ENCODE peak calls at places on chromosome 15, in eight cellular contexts. H is neuronal stem cell, A is lung, Z is tibial nerve, U is right lobe of liver, F is small intestine, O is left ventricle myocardium inferior, V is lower lobe of right lung. Y is an unnamed sample.

GRCh38 chr15:60970246-60971170 is 258.6 kb downstream of the RORA start:
- DNase-seq in U (no peak), O (no peak), V (no peak), A (no peak), H (no peak), Z (no peak), F (no peak), Y (no peak)

GRCh38 chr15:36960947-36961227 is 139.5 kb downstream of the MEIS2 start:
- DNase-seq in H (no peak), A (no peak), O (no peak), Z (no peak), U (no peak), F (no peak), V (no peak), Y (no peak)

GRCh38 chr15:100566850-100567249 is 35.1 kb downstream of the LINS1 start:
- DNase-seq in F (no peak), U (no peak), Z (no peak), A (no peak), O (no peak), V (no peak), H (no peak), Y (no peak)

GRCh38 chr15:75037685-75038084 is 14.3 kb downstream of the PPCDC start:
- DNase-seq in O (no peak), Z (no peak), A (no peak), H (no peak), V (no peak), U (no peak), F (no peak), Y (peak; percentile 14)

GRCh38 chr15:70132148-70132547 is 34.4 kb upstream of the TLE3 start:
- DNase-seq in V (no peak), Z (no peak), U (no peak), A (no peak), H (no peak), F (no peak), O (no peak), Y (no peak)

GRCh38 chr15:70259030-70259424 is 161.3 kb upstream of the TLE3 start:
- DNase-seq in V (peak; percentile 83), A (peak; percentile 65), H (no peak), F (peak; percentile 74), U (peak; percentile 57), O (peak; percentile 60), Z (peak; percentile 42), Y (peak; percentile 78)

GRCh38 chr15:54840999-54841398 is 355.7 kb downstream of the RSL24D1 start:
- DNase-seq in F (no peak), V (no peak), U (no peak), O (no peak), A (no peak), H (no peak), Z (no peak), Y (no peak)

GRCh38 chr15:38768970-38769369 is 204.4 kb upstream of the RASGRP1 start:
- DNase-seq in H (peak; percentile 5), A (no peak), Z (peak; percentile 32), U (no peak), V (no peak), F (no peak), O (no peak), Y (no peak)

GRCh38 chr15:56832125-56832524 is 86.3 kb upstream of the TCF12 start:
- DNase-seq in V (no peak), Z (no peak), U (peak; percentile 92), F (peak; percentile 11), H (no peak), A (no peak), O (peak; percentile 49), Y (peak; percentile 47)

GRCh38 chr15:38610748-38611147 is 46.1 kb upstream of the RASGRP1 start:
- DNase-seq in U (no peak), A (no peak), F (no peak), V (no peak), H (no peak), O (no peak), Z (no peak), Y (no peak)

GRCh38 chr15:65881766-65882434 is 12.6 kb downstream of the RAB11A start:
- DNase-seq in V (no peak), H (no peak), F (no peak), U (no peak), Z (no peak), A (no peak), O (no peak), Y (no peak)

GRCh38 chr15:90955911-90956310 is 1.2 kb downstream of the RCCD1 start:
- DNase-seq in V (no peak), H (no peak), O (no peak), U (no peak), Z (no peak), A (no peak), F (peak; percentile 47), Y (peak; percentile 57)

GRCh38 chr15:28017423-28017924 is 81.6 kb downstream of the OCA2 start:
- DNase-seq in H (peak; percentile 8), A (no peak), F (peak; percentile 59), U (peak; percentile 82), Z (no peak), V (no peak), O (no peak), Y (no peak)

GRCh38 chr15:36329592-36329991 is 249.8 kb upstream of the CDIN1 start:
- DNase-seq in O (no peak), U (no peak), V (no peak), F (no peak), A (no peak), Z (no peak), H (no peak), Y (no peak)

GRCh38 chr15:57680021-57680420 is 26.5 kb upstream of the POLR2M start:
- DNase-seq in A (no peak), V (no peak), H (no peak), F (peak; percentile 32), O (no peak), U (no peak), Z (no peak), Y (no peak)

GRCh38 chr15:100665570-100665969 is 63.2 kb downstream of the ASB7 start:
- DNase-seq in V (no peak), A (no peak), H (no peak), U (no peak), O (no peak), Z (no peak), F (no peak), Y (no peak)

DNA sequence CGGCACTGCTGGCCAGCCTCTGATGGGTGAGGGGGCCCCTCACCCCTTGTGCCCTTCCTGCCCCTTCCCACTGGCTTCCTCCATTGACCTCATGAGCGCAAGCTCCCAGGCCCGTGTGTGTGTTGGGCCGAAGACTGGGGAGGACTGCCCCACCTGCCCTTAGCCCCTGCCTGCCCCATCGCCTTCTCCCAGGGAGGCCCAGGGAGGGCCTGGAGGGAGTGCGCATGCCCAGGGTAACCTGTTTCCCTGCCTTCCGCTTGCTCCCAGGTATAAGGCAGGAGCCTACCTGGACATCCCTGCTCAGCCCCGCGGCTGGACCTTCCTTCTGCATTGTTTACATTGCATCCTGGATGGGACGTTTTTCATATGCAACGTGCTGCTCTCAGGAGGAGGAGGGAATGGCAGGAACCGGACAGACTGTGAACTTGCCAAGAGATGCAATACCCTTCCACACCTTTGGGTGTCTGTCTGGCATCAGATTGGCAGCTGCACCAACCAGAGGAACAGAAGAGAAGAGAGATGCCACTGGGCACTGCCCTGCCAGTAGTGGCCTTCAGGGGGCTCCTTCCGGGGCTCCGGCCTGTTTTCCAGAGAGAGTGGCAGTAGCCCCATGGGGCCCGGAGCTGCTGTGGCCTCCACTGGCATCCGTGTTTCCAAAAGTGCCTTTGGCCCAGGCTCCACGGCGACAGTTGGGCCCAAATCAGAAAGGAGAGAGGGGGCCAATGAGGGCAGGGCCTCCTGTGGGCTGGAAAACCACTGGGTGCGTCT is 8.8 kb downstream of the DLL4 start:
- DNase-seq in Z (no peak), H (no peak), O (no peak), U (peak; percentile 72), A (no peak), F (peak; percentile 49), V (no peak), Y (no peak)
- H3K4me1 ChIP-seq in Z (peaks cover 19% of the 10 kb centered on the region), H (peaks cover 10% of the 10 kb centered on the region), O (peaks cover 96% of the 10 kb centered on the region), U (peaks cover 30% of the 10 kb centered on the region), A (peaks cover 4% of the 10 kb centered on the region), F (peaks cover 2% of the 10 kb centered on the region), V (peaks cover 81% of the 10 kb centered on the region), Y (peaks cover 12% of the 10 kb centered on the region)

DNA sequence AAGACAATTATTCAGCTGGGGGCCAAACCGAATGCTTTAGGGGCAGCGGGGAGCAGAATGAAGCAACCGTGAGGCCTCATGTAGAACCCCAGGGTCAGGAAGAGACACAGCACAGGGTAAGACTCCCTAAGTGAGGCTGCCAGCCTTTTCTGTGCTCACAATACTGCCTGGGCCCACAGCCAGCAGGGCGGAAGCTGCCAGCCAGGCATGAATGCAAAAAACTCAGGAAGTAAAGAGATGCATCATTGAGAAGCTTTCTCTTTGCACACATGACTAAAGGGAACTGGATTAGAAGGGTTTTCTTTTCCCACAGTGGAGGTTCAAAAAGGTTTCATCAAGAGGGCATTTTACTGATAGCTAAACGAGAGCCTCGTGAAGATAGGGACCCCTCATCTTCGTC is 33.3 kb downstream of the CA12 start:
- DNase-seq in U (no peak), Z (no peak), O (peak; percentile 64), V (peak; percentile 64), F (peak; percentile 18), A (peak; percentile 52), H (no peak), Y (peak; percentile 80)
- H3K4me1 ChIP-seq in U (no peaks in the 10 kb centered on the region), Z (peaks cover 8% of the 10 kb centered on the region), O (peaks cover 44% of the 10 kb centered on the region), V (peaks cover 4% of the 10 kb centered on the region), F (no peaks in the 10 kb centered on the region), A (no peaks in the 10 kb centered on the region), H (no peaks in the 10 kb centered on the region), Y (peaks cover 20% of the 10 kb centered on the region)

GRCh38 chr15:45161666-45162065 is 26.1 kb downstream of the SHF start:
- DNase-seq in Z (no peak), H (no peak), A (no peak), V (no peak), F (no peak), U (no peak), O (no peak), Y (no peak)
- H3K4me1 ChIP-seq in Z (peaks cover 14% of the 10 kb centered on the region), H (peaks cover 15% of the 10 kb centered on the region), A (no peaks in the 10 kb centered on the region), V (peaks cover 69% of the 10 kb centered on the region), F (no peaks in the 10 kb centered on the region), U (peaks cover 4% of the 10 kb centered on the region), O (peaks cover 26% of the 10 kb centered on the region), Y (peaks cover 6% of the 10 kb centered on the region)

GRCh38 chr15:99326235-99326634 is 75.0 kb downstream of the LRRC28 start:
- DNase-seq in F (no peak), Z (no peak), O (no peak), U (peak; percentile 71), A (no peak), V (no peak), H (no peak), Y (no peak)

GRCh38 chr15:99324082-99324620 is 72.9 kb downstream of the LRRC28 start:
- DNase-seq in V (no peak), Z (no peak), U (no peak), O (no peak), H (no peak), F (no peak), A (no peak), Y (no peak)

GRCh38 chr15:99331366-99331765 is 80.1 kb downstream of the LRRC28 start:
- DNase-seq in Z (no peak), U (no peak), A (no peak), H (no peak), O (no peak), V (no peak), F (no peak), Y (no peak)

GRCh38 chr15:99324700-99325099 is 73.4 kb downstream of the LRRC28 start:
- DNase-seq in Z (no peak), A (no peak), H (no peak), F (no peak), V (no peak), O (no peak), U (no peak), Y (no peak)

DNA sequence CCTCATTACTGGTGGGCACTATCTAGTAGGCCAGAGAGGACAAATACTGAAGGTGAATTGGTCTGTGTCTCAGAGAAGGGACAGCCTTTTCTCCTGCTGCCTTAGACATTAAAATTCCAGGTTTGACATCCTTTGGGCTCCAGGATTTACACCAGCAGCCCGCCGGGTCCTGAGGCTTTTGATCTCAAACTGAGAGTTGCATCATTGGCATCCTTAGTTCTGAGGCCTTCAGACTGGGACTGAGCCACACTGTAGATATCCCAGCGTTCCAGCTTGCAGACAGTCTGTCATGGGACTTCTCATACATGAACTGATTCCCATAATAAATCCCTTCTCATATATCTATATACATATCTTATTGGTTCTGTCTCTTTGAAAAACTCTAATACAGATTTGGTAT is 77.4 kb downstream of the LRRC28 start:
- DNase-seq in F (no peak), U (no peak), Z (no peak), V (no peak), H (no peak), O (no peak), A (no peak), Y (no peak)
- H3K4me1 ChIP-seq in F (no peaks in the 10 kb centered on the region), U (peaks cover 40% of the 10 kb centered on the region), Z (no peaks in the 10 kb centered on the region), V (peaks cover 5% of the 10 kb centered on the region), H (peaks cover 2% of the 10 kb centered on the region), O (peaks cover 32% of the 10 kb centered on the region), A (peaks cover 10% of the 10 kb centered on the region), Y (no peaks in the 10 kb centered on the region)

Y was measured in mucosa of descending colon.